ENCODE peak calls at places on chromosome 18, in ten cellular contexts. L is fibroblast of the aortic adventitia; B is NCI-H510A treated with DMSO at 0.1 percent for 48 hours; S is prostate gland; H is right atrium auricular region; V is effector memory CD8-positive, alpha-beta T cell; J is memory B cell; A is activated CD4-positive, alpha-beta T cell treated with anti-CD3 and anti-CD28 coated beads for 1 hour; O is activated CD8-positive, alpha-beta T cell treated with anti-CD3 and anti-CD28 coated beads, Interleukin-2, amount 10 ng/mL, durations not matched to agents 7 days and 5 days; G is Karpas-422. M is an unnamed sample.

GRCh38 chr18:77635441-77635840 is 385.8 kb downstream of the GALR1 start:
- DNase-seq in J (no peak), V (no peak), G (no peak), B (no peak), H (no peak), L (peak), O (no peak), S (no peak), A (no peak), M (no peak)

GRCh38 chr18:79528846-79529245 is 133.1 kb downstream of the NFATC1 start:
- DNase-seq in J (peak), B (peak), G (peak), H (peak), V (peak), L (peak), S (peak), A (peak), O (peak), M (peak)

GRCh38 chr18:67265464-67266245 is 250.9 kb downstream of the DSEL start:
- DNase-seq in A (no peak), S (no peak), V (no peak), G (no peak), J (no peak), L (peak), B (no peak), O (peak), H (no peak), M (no peak)

GRCh38 chr18:47718646-47719045 is 211.8 kb downstream of the SMAD2 start:
- DNase-seq in G (no peak), B (no peak), H (no peak), V (no peak), L (no peak), O (no peak), S (no peak), A (no peak), J (no peak), M (no peak)

GRCh38 chr18:58892536-58892935 is 27.9 kb downstream of the ZNF532 start:
- DNase-seq in B (no peak), H (no peak), A (no peak), L (no peak), S (no peak), J (no peak), V (no peak), O (no peak), G (no peak), M (no peak)

GRCh38 chr18:9135912-9136314 is 668 bp upstream of the ANKRD12 start:
- DNase-seq in O (no peak), H (no peak), S (no peak), B (peak), J (no peak), L (peak), G (peak), A (no peak), V (no peak), M (no peak)

GRCh38 chr18:46756559-46757201 is at the start of gene ST8SIA5:
- DNase-seq in A (no peak), V (no peak), J (no peak), S (no peak), O (peak), L (no peak), H (peak), G (no peak), B (peak), M (no peak)

GRCh38 chr18:50151876-50152275 is 43.1 kb downstream of the MYO5B start:
- DNase-seq in V (no peak), G (no peak), B (no peak), H (no peak), L (peak), S (no peak), O (no peak), A (no peak), J (no peak), M (no peak)

GRCh38 chr18:59783138-59783537 is 85.9 kb upstream of the CCBE1 start:
- DNase-seq in A (no peak), G (peak), L (peak), B (peak), H (no peak), S (no peak), J (no peak), O (peak), V (no peak), M (no peak)

GRCh38 chr18:7000484-7001096 is 117.0 kb downstream of the LAMA1 start:
- DNase-seq in O (no peak), B (peak), H (no peak), V (no peak), A (no peak), G (peak), L (peak), S (peak), J (no peak), M (no peak)

GRCh38 chr18:67766930-67767329 is 250.4 kb upstream of the DSEL start:
- DNase-seq in O (no peak), B (no peak), J (no peak), H (no peak), V (no peak), G (no peak), A (no peak), L (peak), S (no peak), M (no peak)

GRCh38 chr18:49018553-49018943 is 67.8 kb upstream of the SMAD7 start:
- DNase-seq in J (no peak), B (no peak), V (no peak), O (no peak), L (no peak), A (peak), S (no peak), H (peak), G (no peak), M (peak)

M was measured in sciatic nerve.